ENCODE peak calls at places on chromosomes 7 and 10, in five cellular contexts. Y, H, E, I and P are unnamed samples.

GRCh38 chr7:142833174-142834027 is 21.5 kb upstream of the EPHB6 start:
- DNase-seq in Y (peak; percentile 30), H (no peak), E (no peak), I (no peak), P (no peak)

GRCh38 chr7:2198760-2199159 is 34.0 kb downstream of the MAD1L1 start:
- DNase-seq in Y (no peak), H (no peak), E (no peak), I (no peak), P (no peak)

GRCh38 chr10:593901-594457 is 95.5 kb downstream of the DIP2C start:
- DNase-seq in Y (peak; percentile 91), H (no peak), E (no peak), I (no peak), P (no peak)

GRCh38 chr7:42350801-42351200 is 113.8 kb upstream of the GLI3 start:
- DNase-seq in Y (peak; percentile 14), H (no peak), E (no peak), I (no peak), P (no peak)

GRCh38 chr10:89516149-89516832 is 19.1 kb downstream of the SLC16A12 start:
- DNase-seq in Y (peak; percentile 95), H (no peak), E (no peak), I (no peak), P (no peak)

GRCh38 chr10:31754803-31755624 is 173.6 kb downstream of the ARHGAP12 start:
- DNase-seq in Y (peak; percentile 33), H (no peak), E (no peak), I (no peak), P (no peak)

GRCh38 chr10:132422169-132422691 is 25.2 kb downstream of the PWWP2B start:
- DNase-seq in Y (no peak), H (peak; percentile 81), E (no peak), I (no peak), P (peak; percentile 68)

GRCh38 chr7:144835166-144835611 is 664 bp downstream of the TPK1 start:
- DNase-seq in Y (peak; percentile 63), H (no peak), E (no peak), I (no peak), P (no peak)

GRCh38 chr7:85510287-85510686 is 323.4 kb upstream of the SEMA3D start:
- DNase-seq in Y (peak; percentile 12), H (no peak), E (no peak), I (no peak), P (no peak)

GRCh38 chr10:78332013-78332412 is 298.4 kb downstream of the RPS24 start:
- DNase-seq in Y (no peak), H (no peak), E (no peak), I (no peak), P (no peak)

GRCh38 chr10:34474060-34474376 is 341.1 kb downstream of the PARD3 start:
- DNase-seq in Y (peak; percentile 82), H (no peak), E (no peak), I (no peak), P (no peak)

GRCh38 chr10:71963756-71964668 is at the start of gene CHST3:
- DNase-seq in Y (peak; percentile 43), H (no peak), E (no peak), I (no peak), P (no peak)

GRCh38 chr7:84042110-84042539 is 152.5 kb downstream of the SEMA3A start:
- DNase-seq in Y (peak; percentile 89), H (no peak), E (no peak), I (no peak), P (no peak)

GRCh38 chr10:72001026-72001380 is 36.8 kb downstream of the CHST3 start:
- DNase-seq in Y (no peak), H (no peak), E (no peak), I (no peak), P (no peak)